ENCODE peak calls at places on chromosomes 11 and 22, in five cellular contexts. E is heart left ventricle, A is body of pancreas, Q is lower lobe of right lung, I is BJ. G is an unnamed sample.

GRCh38 chr22:49812838-49813237 is 14.8 kb downstream of the BRD1 start:
- DNase-seq in E (no peak), A (no peak), Q (peak; percentile 18), I (no peak), G (no peak)

GRCh38 chr22:26800858-26801257 is 143.5 kb downstream of the MIAT start:
- DNase-seq in E (no peak), A (no peak), Q (no peak), I (no peak), G (no peak)

GRCh38 chr11:67504950-67505561 is at the start of gene PITPNM1:
- DNase-seq in E (peak; percentile 89), A (peak; percentile 67), Q (peak; percentile 83), I (no peak), G (no peak)

GRCh38 chr22:49586873-49587272 is 240.8 kb downstream of the BRD1 start:
- DNase-seq in E (peak; percentile 15), A (no peak), Q (peak; percentile 28), I (no peak), G (no peak)

GRCh38 chr22:17403906-17404305 is 34.6 kb downstream of the CECR2 start:
- DNase-seq in E (no peak), A (no peak), Q (no peak), I (no peak), G (no peak)

GRCh38 chr11:115566185-115566765 is 62.1 kb upstream of the CADM1 start:
- DNase-seq in E (no peak), A (no peak), Q (no peak), I (no peak), G (no peak)

GRCh38 chr22:22754961-22755777 is 110.8 kb downstream of the GGTLC2 start:
- DNase-seq in E (no peak), A (no peak), Q (no peak), I (no peak), G (no peak)

GRCh38 chr11:47611240-47611863 is 17.1 kb upstream of the C1QTNF4 start:
- DNase-seq in E (no peak), A (no peak), Q (no peak), I (no peak), G (no peak)

GRCh38 chr22:49976439-49977175 is 16.0 kb downstream of the PIM3 start:
- DNase-seq in E (no peak), A (no peak), Q (no peak), I (no peak), G (no peak)

GRCh38 chr11:75421035-75421602 is 11.9 kb downstream of the KLHL35 start:
- DNase-seq in E (no peak), A (no peak), Q (no peak), I (no peak), G (no peak)

GRCh38 chr11:104028476-104028875 is 8.0 kb upstream of the DDI1 start:
- DNase-seq in E (no peak), A (no peak), Q (no peak), I (no peak), G (no peak)

GRCh38 chr22:33051960-33052839 is 6.0 kb downstream of the SYN3 start:
- DNase-seq in E (no peak), A (no peak), Q (no peak), I (no peak), G (no peak)

GRCh38 chr11:74232316-74232950 is 61.3 kb downstream of the PPME1 start:
- DNase-seq in E (no peak), A (no peak), Q (no peak), I (no peak), G (no peak)

GRCh38 chr11:120525285-120526085 is 13.9 kb downstream of the GRIK4 start:
- DNase-seq in E (no peak), A (no peak), Q (peak; percentile 22), I (no peak), G (no peak)

GRCh38 chr11:134643519-134644042 is 231.5 kb upstream of the B3GAT1 start:
- DNase-seq in E (no peak), A (no peak), Q (no peak), I (no peak), G (no peak)

GRCh38 chr11:119664063-119664572 is 64.9 kb downstream of the NECTIN1 start:
- DNase-seq in E (no peak), A (peak; percentile 88), Q (no peak), I (no peak), G (no peak)

GRCh38 chr11:13468750-13469149 is 5.7 kb upstream of the BTBD10 start:
- DNase-seq in E (no peak), A (no peak), Q (no peak), I (no peak), G (no peak)

GRCh38 chr11:70572974-70573260 is 174.6 kb downstream of the CTTN start:
- DNase-seq in E (no peak), A (no peak), Q (peak; percentile 14), I (no peak), G (no peak)

GRCh38 chr11:75480890-75481190 is 44.9 kb downstream of the GDPD5 start:
- DNase-seq in E (no peak), A (no peak), Q (no peak), I (no peak), G (no peak)

GRCh38 chr11:104918113-104918824 is 20.0 kb upstream of the CASP12 start:
- DNase-seq in E (no peak), A (no peak), Q (no peak), I (peak; percentile 63), G (peak; percentile 67)

GRCh38 chr11:43589601-43590250 is 90.8 kb upstream of the HSD17B12 start:
- DNase-seq in E (no peak), A (no peak), Q (no peak), I (no peak), G (no peak)

GRCh38 chr11:72328366-72329224 is 84.6 kb upstream of the PHOX2A start:
- DNase-seq in E (no peak), A (no peak), Q (no peak), I (no peak), G (peak; percentile 69)
- TF ChIP-seq CTCF in E (no peak), A (no peak), Q (no peak), I (no peak), G (peak; percentile 13)

DNA sequence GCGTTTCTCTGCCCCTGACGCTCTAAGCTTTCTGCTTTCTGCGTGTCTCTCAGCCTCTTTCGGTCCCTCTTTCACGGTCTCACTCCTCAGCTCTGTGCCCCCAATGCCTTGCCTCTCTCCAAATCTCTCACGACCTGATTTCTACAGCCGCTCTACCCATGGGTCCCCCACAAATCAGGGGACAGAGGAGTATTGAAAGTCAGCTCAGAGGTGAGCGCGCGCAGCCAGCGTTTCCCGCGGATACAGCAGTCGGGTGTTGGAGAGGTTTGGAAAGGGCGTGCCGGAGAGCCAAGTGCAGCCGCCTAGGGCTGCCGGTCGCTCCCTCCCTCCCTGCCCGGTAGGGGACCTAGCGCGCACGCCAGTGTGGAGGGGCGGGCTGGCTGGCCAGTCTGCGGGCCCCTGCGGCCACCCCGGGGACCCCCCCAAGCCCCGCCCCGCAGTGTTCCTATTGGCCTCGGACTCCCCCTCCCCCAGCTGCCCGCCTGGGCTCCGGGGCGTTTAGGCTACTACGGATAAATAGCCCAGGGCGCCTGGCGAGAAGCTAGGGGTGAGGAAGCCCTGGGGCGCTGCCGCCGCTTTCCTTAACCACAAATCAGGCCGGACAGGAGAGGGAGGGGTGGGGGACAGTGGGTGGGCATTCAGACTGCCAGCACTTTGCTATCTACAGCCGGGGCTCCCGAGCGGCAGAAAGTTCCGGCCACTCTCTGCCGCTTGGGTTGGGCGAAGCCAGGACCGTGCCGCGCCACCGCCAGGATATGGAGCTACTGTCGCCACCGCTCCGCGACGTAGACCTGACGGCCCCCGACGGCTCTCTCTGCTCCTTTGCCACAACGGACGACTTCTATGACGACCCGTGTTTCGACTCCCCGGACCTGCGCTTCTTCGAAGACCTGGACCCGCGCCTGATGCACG is at the start of gene MYOD1:
- DNase-seq in E (no peak), A (no peak), Q (no peak), I (no peak), G (no peak)
- TF ChIP-seq CTCF in E (no peak), A (no peak), Q (no peak), I (no peak), G (no peak)

GRCh38 chr11:122879785-122880184 is 2.8 kb upstream of the JHY start:
- DNase-seq in E (no peak), A (no peak), Q (no peak), I (no peak), G (no peak)
- TF ChIP-seq CTCF in E (no peak), A (no peak), Q (no peak), I (no peak), G (peak; percentile 38)

GRCh38 chr11:89498845-89499448 is 7.8 kb upstream of the NOX4 start:
- DNase-seq in E (no peak), A (peak; percentile 2), Q (no peak), I (no peak), G (no peak)
- TF ChIP-seq CTCF in E (no peak), A (peak; percentile 64), Q (no peak), I (no peak), G (peak; percentile 25)

G was measured in retinal pigment epithelial cell.